ENCODE peak calls at places on chromosome 6, in eight cellular contexts. T, N, P, U, M, Z, K and Y are unnamed samples.

GRCh38 chr6:137647762-137648412 is 153.7 kb upstream of the OLIG3 start:
- DNase-seq in K (no peak), P (no peak), T (no peak), Z (no peak), N (no peak), M (no peak), U (no peak), Y (no peak)

GRCh38 chr6:83068628-83069027 is 1.2 kb downstream of the DOP1A start:
- DNase-seq in P (no peak), U (no peak), M (no peak), T (no peak), K (no peak), Z (no peak), N (no peak), Y (no peak)

GRCh38 chr6:163249651-163250101 is 164.8 kb upstream of the QKI start:
- DNase-seq in T (no peak), K (no peak), M (no peak), N (no peak), Z (no peak), U (no peak), P (no peak), Y (no peak)

GRCh38 chr6:151059612-151060095 is 180.1 kb upstream of the AKAP12 start:
- DNase-seq in U (no peak), K (no peak), M (peak), N (no peak), T (no peak), Z (no peak), P (no peak), Y (no peak)

GRCh38 chr6:91033964-91034363 is 447.1 kb upstream of the MAP3K7 start:
- DNase-seq in P (no peak), T (no peak), K (no peak), U (no peak), M (no peak), Z (no peak), N (no peak), Y (no peak)

GRCh38 chr6:170258395-170258794 is 32.5 kb downstream of the DLL1 start:
- DNase-seq in K (no peak), N (no peak), M (no peak), Z (peak), P (no peak), U (no peak), T (no peak), Y (no peak)

GRCh38 chr6:3751019-3751729 is at the start of gene PXDC1:
- DNase-seq in N (no peak), T (no peak), M (no peak), Z (no peak), U (no peak), P (no peak), K (no peak), Y (no peak)

GRCh38 chr6:121884056-121884455 is 448.6 kb downstream of the GJA1 start:
- DNase-seq in M (no peak), T (no peak), N (no peak), P (no peak), Z (no peak), K (no peak), U (no peak), Y (no peak)

GRCh38 chr6:151763303-151763702 is 44.2 kb upstream of the ESR1 start:
- DNase-seq in N (no peak), U (no peak), Z (no peak), T (no peak), P (no peak), M (no peak), K (peak), Y (no peak)

GRCh38 chr6:132863895-132864294 is 49.5 kb downstream of the RPS12 start:
- DNase-seq in K (no peak), U (no peak), N (no peak), P (no peak), T (no peak), Z (no peak), M (no peak), Y (no peak)

GRCh38 chr6:21935561-21936028 is 342.0 kb downstream of the SOX4 start:
- DNase-seq in T (peak), K (peak), N (no peak), P (no peak), Z (no peak), M (peak), U (no peak), Y (peak)

GRCh38 chr6:11011787-11012234 is 32.3 kb downstream of the ELOVL2 start:
- DNase-seq in M (peak), N (no peak), T (peak), U (no peak), Z (no peak), P (no peak), K (peak), Y (no peak)

GRCh38 chr6:7050099-7050498 is 57.7 kb upstream of the RREB1 start:
- DNase-seq in U (no peak), K (no peak), Z (no peak), T (no peak), M (no peak), P (no peak), N (no peak), Y (no peak)

GRCh38 chr6:56914791-56915658 is 39.9 kb upstream of the BEND6 start:
- DNase-seq in T (no peak), M (no peak), P (no peak), N (peak), U (no peak), K (no peak), Z (no peak), Y (peak)

GRCh38 chr6:42079941-42080464 is 29.7 kb downstream of the TAF8 start:
- DNase-seq in T (no peak), N (no peak), U (no peak), Z (no peak), K (peak), P (no peak), M (no peak), Y (no peak)

GRCh38 chr6:301929-302705 is 9.8 kb downstream of the DUSP22 start:
- DNase-seq in N (no peak), M (no peak), P (no peak), K (no peak), T (no peak), Z (no peak), U (no peak), Y (no peak)

GRCh38 chr6:43809417-43810305 is 39.6 kb downstream of the VEGFA start:
- DNase-seq in T (no peak), P (peak), U (no peak), N (no peak), K (peak), Z (no peak), M (no peak), Y (peak)

GRCh38 chr6:29949934-29950333 is 7.6 kb downstream of the HLA-A start:
- DNase-seq in T (no peak), U (no peak), P (no peak), N (no peak), M (no peak), K (no peak), Z (no peak), Y (no peak)

GRCh38 chr6:42374027-42374669 is 77.6 kb downstream of the TRERF1 start:
- DNase-seq in T (no peak), N (no peak), K (no peak), M (no peak), P (no peak), U (no peak), Z (no peak), Y (no peak)

GRCh38 chr6:11921017-11921438 is 91.1 kb upstream of the HIVEP1 start:
- DNase-seq in K (peak), N (peak), T (no peak), U (peak), P (peak), M (peak), Z (peak), Y (no peak)

GRCh38 chr6:159969921-159970320 is 1.0 kb downstream of the IGF2R start:
- DNase-seq in P (no peak), T (peak), K (no peak), N (peak), Z (no peak), U (no peak), M (peak), Y (peak)

GRCh38 chr6:11535801-11536230 is 1.7 kb upstream of the TMEM170B start:
- DNase-seq in P (no peak), K (no peak), M (no peak), N (no peak), Z (no peak), T (peak), U (no peak), Y (no peak)

GRCh38 chr6:105835373-105835772 is 250.8 kb upstream of the PRDM1 start:
- DNase-seq in M (peak), K (peak), N (no peak), U (no peak), Z (no peak), T (no peak), P (no peak), Y (peak)

GRCh38 chr6:170026272-170027110 is 264.4 kb downstream of the DLL1 start:
- DNase-seq in Z (peak), U (peak), K (no peak), P (no peak), N (no peak), M (peak), T (peak), Y (peak)

GRCh38 chr6:100281471-100281878 is 183.2 kb downstream of the SIM1 start:
- DNase-seq in M (no peak), P (no peak), K (no peak), T (no peak), N (no peak), Z (no peak), U (no peak), Y (no peak)

GRCh38 chr6:52724406-52725121 is 38.7 kb downstream of the GSTA2 start:
- DNase-seq in P (no peak), U (peak), K (peak), Z (peak), N (peak), M (peak), T (peak), Y (peak)

GRCh38 chr6:97969065-97969464 is 686.0 kb upstream of the MMS22L start:
- DNase-seq in T (no peak), Z (no peak), U (no peak), M (no peak), N (no peak), P (no peak), K (no peak), Y (no peak)

GRCh38 chr6:1392813-1393640 is 3.7 kb downstream of the FOXF2 start:
- DNase-seq in M (no peak), K (no peak), T (no peak), P (no peak), Z (no peak), U (no peak), N (no peak), Y (no peak)
- H3K4me3 ChIP-seq in M (no peak), K (no peak), T (no peak), P (peak), Z (no peak), U (peak), N (peak), Y (no peak)

GRCh38 chr6:27286141-27286540 is 25.9 kb downstream of the POM121L2 start:
- DNase-seq in M (no peak), P (no peak), N (no peak), U (no peak), T (no peak), Z (no peak), K (no peak), Y (no peak)

GRCh38 chr6:27288136-27289044 is 23.7 kb downstream of the POM121L2 start:
- DNase-seq in T (no peak), Z (no peak), N (no peak), P (no peak), U (no peak), M (no peak), K (no peak), Y (no peak)

GRCh38 chr6:27290065-27290849 is 21.8 kb downstream of the POM121L2 start:
- DNase-seq in P (no peak), K (peak), T (no peak), M (no peak), Z (no peak), U (no peak), N (no peak), Y (peak)

GRCh38 chr6:27290850-27291208 is 21.2 kb downstream of the POM121L2 start:
- DNase-seq in M (no peak), T (no peak), Z (no peak), K (no peak), U (no peak), P (no peak), N (no peak), Y (no peak)

DNA sequence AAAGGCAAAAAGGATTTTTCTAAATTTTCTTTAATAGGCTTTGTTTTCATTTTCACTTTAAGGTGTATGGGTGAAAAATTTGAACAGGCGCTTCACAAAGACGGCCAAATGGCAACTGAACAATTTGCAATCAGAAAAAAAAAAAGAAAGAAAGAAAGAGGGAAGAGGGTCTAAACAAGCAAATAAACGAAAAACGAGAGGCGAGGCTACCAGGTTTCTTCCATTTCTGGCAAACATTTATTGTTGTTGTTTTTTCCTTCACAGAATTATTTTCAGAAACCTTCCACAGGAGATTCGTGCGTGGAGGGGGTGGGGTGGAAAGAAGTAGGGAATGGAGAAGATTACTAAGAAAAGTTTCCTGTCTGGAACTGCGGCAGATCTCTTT is 24.3 kb downstream of the POM121L2 start:
- DNase-seq in T (no peak), M (no peak), N (no peak), P (no peak), Z (no peak), K (no peak), U (no peak), Y (no peak)
- H3K4me3 ChIP-seq in T (no peak), M (no peak), N (no peak), P (no peak), Z (no peak), K (peak), U (no peak), Y (peak)

DNA sequence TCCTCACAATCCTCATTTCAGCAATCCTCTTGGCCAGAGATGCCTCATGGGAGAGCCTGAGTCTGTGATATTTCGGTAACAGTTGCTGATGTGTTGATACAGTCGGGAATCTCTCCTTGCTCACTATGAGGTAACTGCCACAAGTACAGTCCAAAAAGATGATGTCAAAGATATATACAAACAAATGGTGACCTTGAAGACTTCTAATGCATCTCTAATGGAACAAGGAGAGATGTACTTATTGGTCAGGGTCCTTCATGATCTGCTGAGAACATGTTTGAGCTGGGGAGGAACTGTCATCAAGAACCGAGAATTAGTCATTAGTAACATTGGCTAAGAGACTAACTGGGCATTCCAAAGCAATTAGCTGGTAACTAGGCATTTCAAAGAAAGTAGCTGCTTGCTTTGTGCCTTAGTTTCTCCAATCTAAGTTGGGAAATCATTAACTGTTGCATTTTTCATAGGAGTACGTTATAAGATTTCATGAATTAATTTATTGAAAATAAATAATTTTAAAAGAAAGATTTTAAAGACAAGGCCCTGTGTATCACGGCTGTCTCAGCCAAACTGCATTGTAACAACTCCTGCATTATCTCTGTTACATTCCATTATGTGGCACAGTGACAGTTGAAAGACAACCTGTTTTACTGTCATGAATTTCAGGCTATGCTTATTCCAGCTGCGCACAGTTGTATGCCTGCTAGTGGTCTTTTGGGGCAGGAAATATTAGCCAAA is 56.0 kb downstream of the FILIP1 start:
- DNase-seq in P (no peak), Z (no peak), T (no peak), N (no peak), M (no peak), K (no peak), U (no peak), Y (no peak)
- H3K4me3 ChIP-seq in P (no peak), Z (no peak), T (no peak), N (no peak), M (no peak), K (no peak), U (peak), Y (no peak)

GRCh38 chr6:25051083-25051482 is 115.3 kb upstream of the RIPOR2 start:
- DNase-seq in Z (no peak), K (no peak), U (no peak), T (no peak), M (no peak), P (no peak), N (no peak), Y (no peak)

GRCh38 chr6:25050356-25050755 is 114.6 kb upstream of the RIPOR2 start:
- DNase-seq in N (no peak), M (no peak), P (peak), T (no peak), U (no peak), K (no peak), Z (no peak), Y (no peak)

GRCh38 chr6:25053875-25054371 is 118.2 kb upstream of the RIPOR2 start:
- DNase-seq in U (no peak), P (peak), T (no peak), M (no peak), N (no peak), Z (no peak), K (no peak), Y (no peak)

GRCh38 chr6:25054469-25054868 is 118.7 kb upstream of the RIPOR2 start:
- DNase-seq in Z (no peak), U (no peak), K (no peak), N (no peak), P (peak), T (no peak), M (no peak), Y (no peak)

GRCh38 chr6:25052181-25052580 is 116.4 kb upstream of the RIPOR2 start:
- DNase-seq in N (no peak), K (no peak), U (no peak), P (no peak), Z (no peak), T (no peak), M (no peak), Y (no peak)
- H3K4me3 ChIP-seq in N (no peak), K (no peak), U (no peak), P (no peak), Z (no peak), T (no peak), M (no peak), Y (no peak)

DNA sequence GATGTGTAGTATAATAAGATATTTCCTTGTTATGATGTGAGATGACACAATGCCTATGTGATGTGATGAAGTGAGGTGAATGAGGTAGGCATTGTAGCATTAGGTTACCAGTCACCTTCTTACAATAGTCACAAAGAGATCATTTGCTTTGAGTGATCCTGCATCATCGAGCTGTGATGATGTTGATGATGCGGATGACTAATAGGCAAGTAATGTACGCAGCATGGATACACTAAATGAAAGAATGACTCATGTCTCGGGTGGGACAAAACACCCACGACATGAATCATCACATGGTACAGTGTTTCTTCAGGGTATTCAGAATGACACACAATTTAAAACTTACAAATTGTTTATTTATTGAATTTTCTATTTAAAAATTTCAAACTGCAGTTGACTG is 806.3 kb upstream of the GJE1 start:
- DNase-seq in U (peak), N (peak), Z (no peak), M (peak), T (no peak), P (peak), K (no peak), Y (no peak)
- H3K4me3 ChIP-seq in U (peak), N (peak), Z (no peak), M (no peak), T (no peak), P (peak), K (no peak), Y (no peak)

DNA sequence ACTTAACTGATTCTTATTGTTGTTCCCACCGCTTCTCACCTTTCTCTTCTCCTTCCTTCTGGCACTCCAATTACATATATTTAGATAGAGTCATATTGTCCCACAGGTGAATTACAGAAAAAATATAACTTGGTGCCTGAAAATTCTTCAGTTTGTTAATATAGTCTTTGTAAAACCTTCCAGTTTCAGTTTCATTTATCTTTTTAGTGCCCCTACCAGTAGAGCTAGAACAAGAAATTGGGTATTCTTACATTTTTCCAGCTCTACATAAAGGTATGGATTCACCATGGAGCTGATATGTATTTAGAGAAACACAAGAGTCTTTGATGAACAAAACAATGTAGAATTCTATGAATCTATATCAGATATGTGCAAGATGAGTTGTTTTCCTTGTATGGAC is 10.7 kb downstream of the MANEA start:
- DNase-seq in T (no peak), N (no peak), K (no peak), M (no peak), Z (no peak), P (no peak), U (no peak), Y (no peak)
- H3K4me3 ChIP-seq in T (no peak), N (no peak), K (no peak), M (no peak), Z (no peak), P (no peak), U (no peak), Y (no peak)

DNA sequence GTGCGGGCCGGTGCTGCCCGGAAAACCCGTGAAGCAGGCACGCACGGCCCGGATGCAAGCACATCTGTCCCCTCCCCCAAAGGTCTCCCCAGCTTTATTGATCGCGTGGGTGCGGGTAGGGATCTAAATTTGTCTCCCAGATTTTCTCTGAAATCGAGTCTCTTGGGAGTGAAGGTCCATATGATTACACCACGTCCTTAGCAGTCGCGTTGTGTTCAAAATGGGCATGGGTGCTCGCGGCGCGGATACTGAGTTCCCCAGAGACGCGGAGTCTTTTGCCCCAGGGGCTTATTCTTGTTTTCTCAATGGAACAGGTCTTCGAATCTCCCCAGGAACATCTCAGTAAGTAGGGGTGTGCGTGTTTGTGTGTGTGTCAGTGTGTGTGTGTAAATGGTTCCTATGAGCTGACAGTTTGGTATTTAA is 2.8 kb upstream of the ZNF292 start:
- DNase-seq in U (no peak), K (no peak), P (no peak), Z (no peak), N (no peak), T (no peak), M (no peak), Y (peak)
- H3K4me3 ChIP-seq in U (peak), K (no peak), P (peak), Z (peak), N (peak), T (peak), M (no peak), Y (peak)